ENCODE peak calls at places on chromosomes 16 and 17, in four cellular contexts. One of them, this sample, is unnamed.

GRCh38 chr17:79824234-79824633 is 15.0 kb downstream of the CBX4 start:
- DNase-seq in NB4: no peak
- DNase-seq in heart right ventricle: no peak
- DNase-seq in mesothelial cell of epicardium: no peak
- DNase-seq in this sample: no peak

GRCh38 chr17:65629234-65629690 is 67.8 kb upstream of the AXIN2 start:
- DNase-seq in mesothelial cell of epicardium: no peak
- DNase-seq in heart right ventricle: no peak
- DNase-seq in NB4: no peak
- DNase-seq in this sample: no peak

GRCh38 chr17:38507436-38507835 is 79.2 kb downstream of the ARHGAP23 start:
- DNase-seq in heart right ventricle: no peak
- DNase-seq in mesothelial cell of epicardium: no peak
- DNase-seq in NB4: peak
- DNase-seq in this sample: no peak

GRCh38 chr16:73171380-73171779 is 123.5 kb upstream of the ZFHX3 start:
- DNase-seq in mesothelial cell of epicardium: no peak
- DNase-seq in NB4: no peak
- DNase-seq in heart right ventricle: no peak
- DNase-seq in this sample: no peak

GRCh38 chr17:21475555-21475954 is 99.4 kb downstream of the KCNJ12 start:
- DNase-seq in mesothelial cell of epicardium: no peak
- DNase-seq in heart right ventricle: no peak
- DNase-seq in NB4: no peak
- DNase-seq in this sample: no peak

GRCh38 chr16:31202402-31203385 is at the start of gene PYCARD:
- DNase-seq in NB4: peak
- DNase-seq in mesothelial cell of epicardium: peak
- DNase-seq in heart right ventricle: peak
- DNase-seq in this sample: no peak

GRCh38 chr16:79007614-79008013 is 592.9 kb downstream of the MAF start:
- DNase-seq in heart right ventricle: no peak
- DNase-seq in NB4: no peak
- DNase-seq in mesothelial cell of epicardium: no peak
- DNase-seq in this sample: no peak

GRCh38 chr17:35900280-35900679 is 20.1 kb upstream of the CCL5 start:
- DNase-seq in heart right ventricle: no peak
- DNase-seq in NB4: no peak
- DNase-seq in mesothelial cell of epicardium: no peak
- DNase-seq in this sample: no peak

GRCh38 chr17:63820963-63821561 is 6.2 kb upstream of the PSMC5 start:
- DNase-seq in heart right ventricle: no peak
- DNase-seq in mesothelial cell of epicardium: no peak
- DNase-seq in NB4: no peak
- DNase-seq in this sample: no peak

GRCh38 chr17:63433746-63434591 is 12.1 kb downstream of the CYB561 start:
- DNase-seq in mesothelial cell of epicardium: no peak
- DNase-seq in heart right ventricle: peak
- DNase-seq in NB4: peak
- DNase-seq in this sample: peak

DNA sequence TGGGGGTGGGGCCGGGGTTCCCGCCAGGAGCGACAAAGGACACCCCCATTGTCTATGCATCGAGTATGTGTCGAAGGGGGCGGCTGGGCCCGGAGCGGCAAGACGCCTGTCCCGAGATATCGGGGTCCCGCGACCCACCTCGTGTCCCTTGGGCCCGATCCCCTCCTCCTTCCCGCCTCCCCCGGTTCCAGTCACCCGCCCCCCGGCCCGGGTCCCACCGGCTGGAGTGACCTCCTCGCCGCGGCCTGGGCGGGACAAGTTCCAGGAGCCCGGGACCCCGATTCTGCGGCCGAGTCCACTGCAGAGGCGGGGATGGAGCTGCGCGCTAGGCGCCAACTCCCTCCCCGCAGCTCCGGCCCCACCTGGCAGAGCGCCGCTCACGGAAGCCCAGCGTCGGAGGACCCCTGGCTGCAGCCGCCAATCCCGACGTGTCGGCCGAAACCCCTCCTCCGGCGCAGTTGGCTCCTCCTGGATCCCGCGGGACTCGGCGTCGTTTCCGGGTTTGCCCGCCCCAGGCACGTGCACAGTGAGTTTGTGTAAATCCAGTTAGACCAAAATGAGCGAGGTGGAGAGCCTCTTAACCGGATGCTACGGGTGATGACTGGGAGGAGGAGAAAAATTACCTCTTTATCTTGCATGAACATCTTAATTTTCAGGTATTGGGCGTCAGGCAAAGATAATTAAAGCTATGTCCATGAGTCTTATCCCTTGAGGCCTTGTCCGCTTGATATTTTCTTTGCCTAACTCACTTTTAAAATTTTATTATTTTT is at the start of gene NMRAL1:
- DNase-seq in mesothelial cell of epicardium: peak
- DNase-seq in NB4: peak
- DNase-seq in heart right ventricle: peak
- DNase-seq in this sample: peak
- TF ChIP-seq CTCF in mesothelial cell of epicardium: no peak
- TF ChIP-seq CTCF in NB4: no peak
- TF ChIP-seq CTCF in heart right ventricle: no peak
- TF ChIP-seq CTCF in this sample: no peak

DNA sequence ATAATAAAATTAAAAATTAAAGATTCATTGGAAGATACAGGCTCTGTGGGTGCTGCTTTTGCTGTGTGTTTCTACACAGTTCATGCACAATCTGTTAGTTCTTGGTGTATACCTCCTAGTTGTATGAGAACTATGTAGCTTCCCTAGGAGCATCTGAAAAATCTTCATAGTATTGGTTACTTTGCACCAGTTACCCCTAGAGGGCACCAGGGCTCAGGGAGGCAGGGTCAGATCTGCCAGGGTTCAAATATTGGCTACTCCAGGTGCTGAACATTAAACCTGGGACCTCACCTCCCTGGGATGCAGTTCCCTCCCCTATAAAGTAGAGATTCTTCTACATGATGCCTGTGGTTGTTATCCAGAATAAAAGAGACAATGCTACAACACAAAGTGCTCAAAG is 583.0 kb upstream of the CDH11 start:
- DNase-seq in NB4: peak
- DNase-seq in heart right ventricle: no peak
- DNase-seq in mesothelial cell of epicardium: no peak
- DNase-seq in this sample: no peak
- TF ChIP-seq CTCF in NB4: peak
- TF ChIP-seq CTCF in heart right ventricle: peak
- TF ChIP-seq CTCF in mesothelial cell of epicardium: no peak
- TF ChIP-seq CTCF in this sample: no peak

GRCh38 chr16:1825381-1825863 is 1.2 kb downstream of the HAGH start:
- DNase-seq in heart right ventricle: no peak
- DNase-seq in mesothelial cell of epicardium: no peak
- DNase-seq in NB4: no peak
- DNase-seq in this sample: no peak

GRCh38 chr16:1822801-1823200 is 3.8 kb downstream of the HAGH start:
- DNase-seq in mesothelial cell of epicardium: no peak
- DNase-seq in NB4: no peak
- DNase-seq in heart right ventricle: no peak
- DNase-seq in this sample: no peak

GRCh38 chr16:1825864-1826690 is 548 bp downstream of the HAGH start:
- DNase-seq in heart right ventricle: peak
- DNase-seq in mesothelial cell of epicardium: no peak
- DNase-seq in NB4: peak
- DNase-seq in this sample: no peak

GRCh38 chr16:1821861-1822611 is 4.6 kb downstream of the HAGH start:
- DNase-seq in mesothelial cell of epicardium: no peak
- DNase-seq in heart right ventricle: no peak
- DNase-seq in NB4: no peak
- DNase-seq in this sample: no peak

GRCh38 chr16:1823821-1824220 is 2.8 kb downstream of the HAGH start:
- DNase-seq in mesothelial cell of epicardium: no peak
- DNase-seq in heart right ventricle: no peak
- DNase-seq in NB4: peak
- DNase-seq in this sample: no peak
- TF ChIP-seq CTCF in mesothelial cell of epicardium: no peak
- TF ChIP-seq CTCF in heart right ventricle: no peak
- TF ChIP-seq CTCF in NB4: peak
- TF ChIP-seq CTCF in this sample: no peak

GRCh38 chr17:19946921-19947320 is 30.7 kb downstream of the AKAP10 start:
- DNase-seq in NB4: no peak
- DNase-seq in heart right ventricle: no peak
- DNase-seq in mesothelial cell of epicardium: no peak
- DNase-seq in this sample: no peak

GRCh38 chr17:19943599-19943998 is 34.0 kb downstream of the AKAP10 start:
- DNase-seq in NB4: no peak
- DNase-seq in heart right ventricle: no peak
- DNase-seq in mesothelial cell of epicardium: no peak
- DNase-seq in this sample: no peak

GRCh38 chr17:19945009-19945650 is 32.5 kb downstream of the AKAP10 start:
- DNase-seq in mesothelial cell of epicardium: no peak
- DNase-seq in heart right ventricle: no peak
- DNase-seq in NB4: no peak
- DNase-seq in this sample: no peak

GRCh38 chr17:19943026-19943425 is 34.6 kb downstream of the AKAP10 start:
- DNase-seq in NB4: no peak
- DNase-seq in heart right ventricle: no peak
- DNase-seq in mesothelial cell of epicardium: no peak
- DNase-seq in this sample: no peak

DNA sequence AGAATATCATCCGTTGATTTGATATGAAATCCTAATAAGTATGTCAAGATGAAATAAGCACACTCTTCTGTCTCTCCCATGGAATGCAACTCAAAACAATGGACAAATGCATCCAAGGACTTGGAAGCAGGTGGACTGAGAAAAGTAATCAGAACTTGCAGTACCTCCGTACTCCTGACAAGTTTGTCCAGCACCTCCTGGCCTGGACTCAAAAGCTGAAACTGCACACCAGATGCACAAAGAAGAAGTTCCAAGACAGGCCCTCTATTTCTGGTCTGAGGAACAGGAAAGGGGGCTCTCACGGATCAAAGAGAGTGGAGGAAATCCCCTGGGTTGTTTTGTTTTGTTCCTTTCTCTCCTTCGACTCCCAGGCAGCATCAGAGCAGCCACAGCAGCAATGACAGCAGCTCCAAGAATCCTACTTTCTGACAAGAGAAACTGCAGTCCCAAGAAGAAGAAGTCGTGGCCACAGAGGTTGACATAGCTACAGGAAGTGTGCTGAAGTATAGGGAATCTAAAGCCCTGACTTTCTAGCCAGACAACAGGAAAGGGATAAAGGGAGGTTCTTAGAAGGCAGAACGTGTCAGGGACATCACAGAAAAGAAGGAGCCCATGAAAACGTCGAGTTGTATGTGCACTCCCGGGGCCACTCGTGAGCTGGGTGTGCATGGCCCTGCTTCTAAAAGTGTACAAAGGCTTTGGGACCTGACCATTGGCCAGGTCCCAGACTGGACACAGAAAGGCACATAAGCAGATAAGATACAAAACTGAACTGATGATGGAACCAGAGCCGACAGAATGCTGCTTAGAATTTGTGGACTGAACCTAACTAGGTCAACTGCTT is 29.3 kb downstream of the AKAP10 start:
- DNase-seq in NB4: no peak
- DNase-seq in mesothelial cell of epicardium: no peak
- DNase-seq in heart right ventricle: no peak
- DNase-seq in this sample: no peak
- TF ChIP-seq CTCF in NB4: no peak
- TF ChIP-seq CTCF in mesothelial cell of epicardium: no peak
- TF ChIP-seq CTCF in heart right ventricle: no peak
- TF ChIP-seq CTCF in this sample: no peak

DNA sequence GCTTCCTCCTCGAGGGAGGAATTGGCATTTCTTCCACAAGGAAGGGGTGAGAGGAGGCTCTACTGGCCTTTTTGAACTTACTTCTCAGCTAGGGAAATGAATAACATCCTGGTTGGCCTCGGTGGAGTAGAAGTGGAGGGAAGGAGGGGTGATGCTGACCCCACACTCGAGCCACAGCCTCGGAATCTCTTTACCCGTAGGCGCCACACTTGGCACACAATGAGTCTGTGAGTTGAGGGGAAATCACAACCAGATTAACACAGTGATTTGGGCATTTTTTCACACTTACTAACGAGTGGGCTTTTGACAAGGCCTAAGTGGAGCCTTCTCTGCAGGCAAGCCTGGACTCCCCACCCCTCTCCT is 47.3 kb upstream of the TBX2 start:
- DNase-seq in heart right ventricle: no peak
- DNase-seq in NB4: no peak
- DNase-seq in mesothelial cell of epicardium: no peak
- DNase-seq in this sample: no peak
- TF ChIP-seq CTCF in heart right ventricle: no peak
- TF ChIP-seq CTCF in NB4: no peak
- TF ChIP-seq CTCF in mesothelial cell of epicardium: no peak
- TF ChIP-seq CTCF in this sample: no peak

DNA sequence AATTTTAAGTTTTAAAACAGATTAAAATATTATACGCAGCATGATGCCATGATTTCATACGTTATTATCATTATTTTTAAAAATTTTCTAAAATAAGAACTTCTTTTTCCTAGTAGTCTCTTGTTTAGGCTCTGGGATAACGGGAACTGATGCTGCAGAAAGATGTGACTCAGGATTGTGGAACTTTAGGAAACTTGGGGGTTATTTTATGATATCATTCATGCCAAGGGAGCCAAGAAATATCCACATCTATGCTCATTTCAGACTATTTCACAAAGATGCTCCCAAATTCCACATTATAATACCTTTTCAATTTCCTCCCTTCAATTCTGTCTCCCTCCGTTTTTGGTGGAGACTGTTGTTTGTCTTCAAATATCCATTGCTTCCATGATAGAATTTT is 236.4 kb downstream of the HS3ST3A1 start:
- DNase-seq in mesothelial cell of epicardium: no peak
- DNase-seq in NB4: no peak
- DNase-seq in heart right ventricle: no peak
- DNase-seq in this sample: no peak
- TF ChIP-seq CTCF in mesothelial cell of epicardium: no peak
- TF ChIP-seq CTCF in NB4: no peak
- TF ChIP-seq CTCF in heart right ventricle: no peak
- TF ChIP-seq CTCF in this sample: no peak